ENCODE peak calls at places on chromosomes 13 and 19, in eight cellular contexts. P, Q, Y, J, H, L, F and N are unnamed samples.

GRCh38 chr19:17061205-17061604 is 14.0 kb downstream of the HAUS8 start:
- DNase-seq in F (no peak), Q (no peak), L (no peak), Y (no peak), H (no peak), P (no peak), J (no peak), N (no peak)

GRCh38 chr13:66689628-66690027 is 540.5 kb downstream of the PCDH9 start:
- DNase-seq in F (peak; percentile 58), L (no peak), J (no peak), Y (peak; percentile 40), H (peak; percentile 37), Q (peak; percentile 19), P (no peak), N (peak; percentile 19)

GRCh38 chr19:46746281-46746965 is at the start of gene STRN4:
- DNase-seq in Y (no peak), Q (peak; percentile 64), P (peak; percentile 75), J (peak; percentile 29), L (peak; percentile 90), F (peak; percentile 32), H (no peak), N (peak; percentile 88)

GRCh38 chr13:45339867-45340266 is 1.1 kb downstream of the TPT1 start:
- DNase-seq in P (no peak), L (no peak), Y (no peak), J (no peak), Q (peak; percentile 28), F (no peak), H (no peak), N (no peak)

GRCh38 chr13:30673669-30674521 is 56.2 kb downstream of the USPL1 start:
- DNase-seq in J (peak; percentile 81), Y (peak; percentile 89), F (peak; percentile 87), P (peak; percentile 91), H (peak; percentile 80), L (peak; percentile 99), Q (peak; percentile 89), N (peak; percentile 93)

GRCh38 chr19:43779820-43780219 is 953 bp downstream of the KCNN4 start:
- DNase-seq in Q (no peak), F (no peak), J (peak; percentile 49), L (no peak), P (no peak), H (no peak), Y (no peak), N (no peak)

GRCh38 chr19:31553112-31553843 is 204.0 kb upstream of the TSHZ3 start:
- DNase-seq in J (peak; percentile 68), P (no peak), L (no peak), Q (no peak), Y (no peak), H (no peak), F (peak; percentile 1), N (no peak)

GRCh38 chr13:85590231-85590931 is 208.8 kb downstream of the SLITRK6 start:
- DNase-seq in F (no peak), L (no peak), J (peak; percentile 71), Q (no peak), P (no peak), H (no peak), Y (no peak), N (no peak)

GRCh38 chr13:54232700-54233099 is 1204.1 kb downstream of the OLFM4 start:
- DNase-seq in L (no peak), H (no peak), F (no peak), Q (no peak), P (no peak), Y (no peak), J (no peak), N (no peak)

GRCh38 chr19:1646149-1646930 is 6.1 kb downstream of the TCF3 start:
- DNase-seq in H (no peak), Q (no peak), Y (no peak), J (no peak), P (no peak), F (no peak), L (no peak), N (no peak)

GRCh38 chr13:107466326-107466725 is 749.0 kb downstream of the LIG4 start:
- DNase-seq in L (no peak), P (no peak), Q (no peak), Y (peak; percentile 62), H (peak; percentile 15), J (no peak), F (peak; percentile 21), N (no peak)

GRCh38 chr19:50896591-50897190 is 14.5 kb downstream of the KLK4 start:
- DNase-seq in Q (no peak), J (peak; percentile 98), P (no peak), F (peak; percentile 58), H (peak; percentile 85), Y (peak; percentile 65), L (peak; percentile 83), N (no peak)

GRCh38 chr19:19911150-19911549 is 10.4 kb downstream of the ZNF93 start:
- DNase-seq in J (peak; percentile 14), Y (peak; percentile 26), Q (no peak), H (peak; percentile 18), P (no peak), F (peak; percentile 45), L (no peak), N (no peak)

GRCh38 chr19:51341976-51342580 is at the start of gene VSIG10L:
- DNase-seq in P (no peak), F (no peak), H (no peak), L (no peak), Q (no peak), Y (no peak), J (no peak), N (no peak)

GRCh38 chr13:74819549-74819948 is 662.4 kb downstream of the TBC1D4 start:
- DNase-seq in P (no peak), F (peak; percentile 29), Y (no peak), Q (no peak), L (no peak), H (no peak), J (peak; percentile 61), N (no peak)

GRCh38 chr19:50514346-50515167 is 844 bp upstream of the ASPDH start:
- DNase-seq in L (peak; percentile 74), Q (no peak), J (no peak), F (no peak), P (peak; percentile 28), H (no peak), Y (no peak), N (peak; percentile 38)

GRCh38 chr13:21435710-21436151 is 23.4 kb downstream of the ZDHHC20 start:
- DNase-seq in Y (peak; percentile 89), L (peak; percentile 88), J (peak; percentile 91), Q (peak; percentile 12), H (peak; percentile 91), P (no peak), F (peak; percentile 90), N (no peak)

GRCh38 chr13:52026246-52026626 is 1.7 kb downstream of the UTP14C start:
- DNase-seq in L (no peak), Q (no peak), J (no peak), P (no peak), F (no peak), Y (no peak), H (no peak), N (no peak)

GRCh38 chr19:48496959-48497727 is 14.5 kb downstream of the LMTK3 start:
- DNase-seq in L (no peak), P (no peak), Q (no peak), F (no peak), Y (no peak), H (no peak), J (no peak), N (no peak)

GRCh38 chr13:70755411-70755810 is 647.2 kb upstream of the KLHL1 start:
- DNase-seq in Y (no peak), F (no peak), L (no peak), Q (no peak), P (no peak), H (no peak), J (no peak), N (no peak)

GRCh38 chr19:1474011-1474764 is 4.8 kb downstream of the C19orf25 start:
- DNase-seq in J (no peak), Y (peak; percentile 35), Q (no peak), H (peak; percentile 37), L (no peak), F (no peak), P (no peak), N (no peak)

GRCh38 chr19:39413903-39414608 is 1.6 kb downstream of the PLEKHG2 start:
- DNase-seq in P (peak; percentile 54), Y (peak; percentile 28), J (no peak), H (peak; percentile 39), Q (no peak), F (no peak), L (peak; percentile 87), N (peak; percentile 60)
- TF ChIP-seq CTCF in P (peak; percentile 30), Y (peak; percentile 19), J (no peak), H (peak; percentile 26), Q (peak; percentile 21), F (peak; percentile 34), L (no peak), N (peak; percentile 19)

DNA sequence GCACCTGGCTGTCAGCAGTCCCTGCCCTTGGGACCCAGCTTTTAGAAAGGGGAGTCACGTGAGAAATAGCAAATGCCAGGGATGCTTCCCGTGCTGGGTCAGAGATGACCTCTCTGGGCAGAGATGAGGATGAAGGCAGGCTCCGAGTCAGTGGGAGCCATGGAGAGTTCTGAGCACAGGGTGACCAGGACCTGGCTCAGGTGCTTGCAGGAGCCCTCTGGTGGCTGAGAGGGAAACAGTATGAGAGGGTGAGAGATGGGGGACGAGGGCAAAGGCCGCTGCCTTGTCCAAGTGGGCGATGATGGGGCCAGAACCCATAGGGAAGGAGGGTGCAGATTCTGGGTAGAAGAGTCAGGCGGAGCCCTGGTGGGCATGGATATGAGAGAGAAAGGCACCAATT is 15.8 kb downstream of the TMED1 start:
- DNase-seq in H (no peak), P (no peak), F (peak; percentile 21), L (no peak), J (no peak), Y (no peak), Q (no peak), N (no peak)
- TF ChIP-seq CTCF in H (peak; percentile 34), P (no peak), F (peak; percentile 29), L (no peak), J (no peak), Y (peak; percentile 31), Q (peak; percentile 26), N (peak; percentile 20)

GRCh38 chr19:6481541-6482342 is at the start of gene DENND1C:
- DNase-seq in J (no peak), Q (peak; percentile 55), P (peak; percentile 54), H (no peak), F (peak; percentile 16), L (peak; percentile 95), Y (no peak), N (peak; percentile 70)
- TF ChIP-seq CTCF in J (peak; percentile 36), Q (peak; percentile 77), P (peak; percentile 62), H (peak; percentile 49), F (peak; percentile 55), L (peak; percentile 43), Y (peak; percentile 37), N (peak; percentile 80)

GRCh38 chr19:4543856-4544647 is 4.2 kb upstream of the LRG1 start:
- DNase-seq in J (no peak), H (no peak), Q (no peak), P (no peak), F (no peak), L (peak; percentile 84), Y (no peak), N (no peak)

GRCh38 chr19:4548238-4548584 is 8.4 kb upstream of the LRG1 start:
- DNase-seq in Q (no peak), H (no peak), Y (no peak), J (no peak), P (no peak), F (no peak), L (no peak), N (no peak)

GRCh38 chr19:4550479-4551050 is 8.9 kb downstream of the SEMA6B start:
- DNase-seq in H (no peak), F (no peak), P (no peak), Q (no peak), Y (no peak), J (no peak), L (no peak), N (no peak)

GRCh38 chr19:4550018-4550417 is 9.5 kb downstream of the SEMA6B start:
- DNase-seq in Y (no peak), F (no peak), P (no peak), Q (no peak), H (no peak), L (no peak), J (no peak), N (no peak)

GRCh38 chr19:4547303-4548237 is 7.7 kb upstream of the LRG1 start:
- DNase-seq in H (no peak), Y (no peak), P (no peak), L (peak; percentile 87), J (no peak), F (peak; percentile 29), Q (no peak), N (no peak)
- TF ChIP-seq CTCF in H (peak; percentile 26), Y (peak; percentile 35), P (peak; percentile 27), L (no peak), J (peak; percentile 37), F (peak; percentile 47), Q (peak; percentile 50), N (peak; percentile 28)